ENCODE peak calls at places on chromosomes 7 and 10, in six cellular contexts. R is right lobe of liver, J is RPMI7951, B is frontal cortex, Z is fibroblast of pulmonary artery, V is A172. H is an unnamed sample.

GRCh38 chr7:55021951-55022617 is 3.3 kb downstream of the EGFR start:
- DNase-seq in R (no peak), V (no peak), B (no peak), J (peak), Z (no peak), H (no peak)

GRCh38 chr7:152522551-152522950 is 86.7 kb upstream of the KMT2C start:
- DNase-seq in J (no peak), B (peak), R (no peak), Z (peak), V (peak), H (peak)

GRCh38 chr10:30435068-30435422 is 1.1 kb downstream of the MAP3K8 start:
- DNase-seq in B (no peak), R (no peak), Z (peak), V (no peak), J (peak), H (no peak)

GRCh38 chr7:101234636-101235035 is 3.0 kb downstream of the CLDN15 start:
- DNase-seq in Z (no peak), R (no peak), J (no peak), V (no peak), B (no peak), H (no peak)

GRCh38 chr7:39526676-39527075 is 39.5 kb upstream of the YAE1 start:
- DNase-seq in Z (no peak), V (no peak), J (peak), R (no peak), B (no peak), H (no peak)

GRCh38 chr7:100089458-100090201 is 861 bp downstream of the COPS6 start:
- DNase-seq in Z (no peak), J (no peak), R (peak), V (peak), B (no peak), H (no peak)

GRCh38 chr7:102451371-102452054 is 13.2 kb downstream of the ALKBH4 start:
- DNase-seq in V (no peak), Z (no peak), R (no peak), B (no peak), J (no peak), H (no peak)

GRCh38 chr7:102860351-102860811 is 52.4 kb upstream of the LRRC17 start:
- DNase-seq in R (no peak), V (no peak), B (no peak), J (peak), Z (peak), H (no peak)

GRCh38 chr7:54860003-54860775 is 101.2 kb upstream of the SEC61G start:
- DNase-seq in Z (no peak), B (no peak), V (no peak), J (peak), R (no peak), H (no peak)

GRCh38 chr10:58384536-58384998 is 643 bp upstream of the TFAM start:
- DNase-seq in B (no peak), R (no peak), J (no peak), V (no peak), Z (no peak), H (no peak)

GRCh38 chr10:27717851-27718250 is 27.8 kb downstream of the MKX start:
- DNase-seq in R (no peak), B (no peak), J (no peak), V (no peak), Z (no peak), H (no peak)

GRCh38 chr7:74583630-74584029 is 73.9 kb upstream of the GTF2I start:
- DNase-seq in V (no peak), R (no peak), Z (no peak), J (no peak), B (no peak), H (no peak)

GRCh38 chr7:134755422-134756022 is 23.9 kb upstream of the CALD1 start:
- DNase-seq in V (no peak), B (no peak), J (peak), R (no peak), Z (peak), H (no peak)

GRCh38 chr10:112471878-112472487 is 25.0 kb downstream of the VTI1A start:
- DNase-seq in R (no peak), B (no peak), J (peak), Z (peak), V (peak), H (peak)

GRCh38 chr7:22572292-22572691 is 72.3 kb upstream of the STEAP1B start:
- DNase-seq in Z (no peak), J (peak), R (no peak), V (no peak), B (no peak), H (no peak)